ENCODE peak calls at places on chromosome 5, in six cellular contexts. A is A549, E is HepG2, O is SK-N-SH, T is GM12878, L is H1. Z is an unnamed sample.

GRCh38 chr5:31753700-31754461 is 115.0 kb downstream of the PDZD2 start:
- DNase-seq in E (no peak), L (peak), T (no peak), A (no peak), O (no peak), Z (no peak)

GRCh38 chr5:158124606-158125316 is 265.8 kb upstream of the CLINT1 start:
- DNase-seq in A (no peak), E (no peak), T (no peak), L (no peak), O (no peak), Z (no peak)

GRCh38 chr5:81778642-81779041 is 27.7 kb upstream of the SSBP2 start:
- DNase-seq in L (no peak), E (no peak), O (no peak), T (no peak), A (no peak), Z (no peak)

GRCh38 chr5:149301744-149302380 is 30.2 kb downstream of the AFAP1L1 start:
- DNase-seq in L (no peak), A (no peak), E (no peak), O (no peak), T (no peak), Z (no peak)

GRCh38 chr5:174503461-174504265 is 220.7 kb upstream of the MSX2 start:
- DNase-seq in A (peak), E (no peak), O (no peak), L (no peak), T (no peak), Z (no peak)

GRCh38 chr5:139951296-139951924 is 91.7 kb downstream of the NRG2 start:
- DNase-seq in O (no peak), T (no peak), E (no peak), L (peak), A (no peak), Z (no peak)

GRCh38 chr5:19002111-19002510 is 985.9 kb downstream of the CDH18 start:
- DNase-seq in L (no peak), A (no peak), E (no peak), T (no peak), O (no peak), Z (no peak)

GRCh38 chr5:178332096-178332780 is 99.6 kb upstream of the PHYKPL start:
- DNase-seq in L (no peak), O (no peak), T (no peak), A (no peak), E (no peak), Z (no peak)

GRCh38 chr5:159337291-159337974 is 7.1 kb upstream of the IL12B start:
- DNase-seq in O (no peak), A (peak), T (no peak), L (no peak), E (no peak), Z (peak)

GRCh38 chr5:122053181-122054109 is 24.6 kb downstream of the LOX start:
- DNase-seq in L (no peak), O (no peak), E (no peak), A (no peak), T (no peak), Z (no peak)

GRCh38 chr5:90503596-90503995 is 25.8 kb downstream of the LYSMD3 start:
- DNase-seq in O (no peak), T (no peak), E (no peak), L (no peak), A (no peak), Z (no peak)

GRCh38 chr5:179229331-179229761 is 115.9 kb downstream of the ADAMTS2 start:
- DNase-seq in T (no peak), L (no peak), O (no peak), E (no peak), A (no peak), Z (no peak)

GRCh38 chr5:35665066-35665465 is 47.4 kb downstream of the SPEF2 start:
- DNase-seq in L (no peak), O (no peak), E (no peak), T (no peak), A (no peak), Z (no peak)

GRCh38 chr5:180605554-180606214 is 14.4 kb upstream of the SCGB3A1 start:
- DNase-seq in E (peak), L (peak), A (peak), T (peak), O (peak), Z (peak)

GRCh38 chr5:4837489-4838058 is 302.6 kb upstream of the ADAMTS16 start:
- DNase-seq in T (no peak), L (no peak), A (no peak), E (no peak), O (no peak), Z (no peak)

GRCh38 chr5:14665949-14666741 is 1.6 kb downstream of the OTULIN start:
- DNase-seq in O (peak), A (peak), L (no peak), E (peak), T (no peak), Z (no peak)

GRCh38 chr5:760363-761205 is 23.9 kb downstream of the ZDHHC11B start:
- DNase-seq in O (peak), T (no peak), L (no peak), E (no peak), A (no peak), Z (no peak)

GRCh38 chr5:138870611-138871010 is 4.5 kb downstream of the LRRTM2 start:
- DNase-seq in T (no peak), L (no peak), A (no peak), E (no peak), O (peak), Z (no peak)

GRCh38 chr5:59188415-59189225 is 605.7 kb downstream of the RAB3C start:
- DNase-seq in L (no peak), O (peak), T (no peak), E (peak), A (peak), Z (peak)

GRCh38 chr5:14417232-14417730 is 164.3 kb upstream of the OTULINL start:
- DNase-seq in E (no peak), T (no peak), O (peak), A (no peak), L (no peak), Z (no peak)

GRCh38 chr5:154189819-154190651 is 498 bp upstream of the GALNT10 start:
- DNase-seq in E (peak), L (peak), O (peak), A (peak), T (no peak), Z (peak)

GRCh38 chr5:140242099-140242498 is 60.8 kb downstream of the PFDN1 start:
- DNase-seq in A (peak), O (no peak), L (peak), T (no peak), E (no peak), Z (no peak)

GRCh38 chr5:149550608-149551226 is 522 bp downstream of the CSNK1A1 start:
- DNase-seq in L (peak), A (no peak), O (peak), T (no peak), E (no peak), Z (peak)

GRCh38 chr5:10111575-10111974 is 138.1 kb downstream of the ATPSCKMT start:
- DNase-seq in T (no peak), E (peak), A (peak), L (peak), O (peak), Z (peak)

GRCh38 chr5:15823413-15823812 is 323.4 kb downstream of the FBXL7 start:
- DNase-seq in T (no peak), A (no peak), L (no peak), E (no peak), O (no peak), Z (no peak)

GRCh38 chr5:80569961-80570786 is at the start of gene ANKRD34B:
- DNase-seq in A (peak), T (no peak), O (peak), E (no peak), L (peak), Z (peak)

DNA sequence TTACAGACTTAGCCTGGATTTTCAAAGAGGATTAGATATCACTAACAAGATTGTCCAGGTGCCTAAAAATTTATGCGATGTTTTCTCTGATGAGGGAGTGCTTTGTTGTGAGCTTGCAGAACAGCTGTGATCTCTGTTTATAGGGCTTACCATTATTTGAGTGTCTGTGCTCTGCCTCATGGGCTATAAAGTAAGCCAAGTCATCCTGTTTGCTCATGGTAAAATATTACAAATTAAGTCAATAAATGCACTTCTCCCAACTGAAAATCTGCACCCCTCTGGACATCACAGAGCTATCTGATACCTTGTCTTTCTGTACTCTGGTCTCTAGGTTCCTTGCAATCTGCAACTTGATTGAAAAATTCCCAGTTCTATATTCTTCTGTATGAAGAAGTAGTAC is 293.4 kb upstream of the ACTBL2 start:
- DNase-seq in L (no peak), A (peak), E (no peak), T (no peak), O (no peak), Z (no peak)
- TF ChIP-seq CHD2 in L (no peak), A (no peak), E (no peak), T (no peak), O (no peak), Z (no peak)

DNA sequence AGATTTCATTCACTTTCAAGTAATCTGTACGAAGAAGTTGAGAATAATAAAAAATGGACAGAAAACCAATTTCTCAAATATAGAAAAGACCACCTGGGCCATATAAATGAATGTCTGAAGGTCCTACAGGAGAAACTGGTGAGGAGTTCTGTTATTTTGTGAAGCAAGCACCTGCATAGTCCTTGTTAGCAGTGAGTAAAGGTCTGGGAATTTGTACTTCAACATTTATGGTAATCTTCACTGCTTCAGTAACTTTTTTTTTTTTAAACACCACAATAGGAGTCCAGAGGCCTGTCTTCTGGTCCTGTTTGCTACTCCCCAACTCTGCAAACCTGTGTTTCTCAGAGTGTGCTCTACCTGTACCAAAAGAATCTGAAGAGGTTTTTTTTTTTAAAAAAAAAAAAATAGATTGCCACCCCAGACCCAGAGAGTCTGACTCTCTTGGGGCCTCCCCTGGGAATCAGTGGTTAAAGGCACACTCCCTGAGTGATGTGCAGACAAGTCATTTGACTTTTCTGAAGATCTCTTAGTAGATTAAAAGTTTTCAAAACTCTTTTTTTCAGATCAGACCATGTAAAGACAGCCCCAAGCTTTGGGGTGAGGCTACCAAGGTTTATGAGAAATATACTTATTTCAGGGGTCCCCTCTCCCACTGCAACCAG is 55.5 kb downstream of the FAM81B start:
- DNase-seq in T (no peak), E (no peak), O (no peak), L (no peak), A (no peak), Z (no peak)
- TF ChIP-seq CHD2 in T (no peak), E (no peak), O (no peak), L (no peak), A (no peak), Z (no peak)

GRCh38 chr5:169748189-169748588 is 111.1 kb downstream of the DOCK2 start:
- DNase-seq in A (no peak), O (no peak), E (no peak), T (no peak), L (no peak), Z (no peak)

GRCh38 chr5:169745441-169746146 is 108.5 kb downstream of the DOCK2 start:
- DNase-seq in A (no peak), T (no peak), E (no peak), O (no peak), L (no peak), Z (peak)

GRCh38 chr5:169749295-169749694 is 112.2 kb downstream of the DOCK2 start:
- DNase-seq in A (no peak), L (no peak), E (no peak), T (no peak), O (no peak), Z (no peak)

GRCh38 chr5:169744336-169744735 is 107.3 kb downstream of the DOCK2 start:
- DNase-seq in E (no peak), A (no peak), T (no peak), O (no peak), L (no peak), Z (no peak)

DNA sequence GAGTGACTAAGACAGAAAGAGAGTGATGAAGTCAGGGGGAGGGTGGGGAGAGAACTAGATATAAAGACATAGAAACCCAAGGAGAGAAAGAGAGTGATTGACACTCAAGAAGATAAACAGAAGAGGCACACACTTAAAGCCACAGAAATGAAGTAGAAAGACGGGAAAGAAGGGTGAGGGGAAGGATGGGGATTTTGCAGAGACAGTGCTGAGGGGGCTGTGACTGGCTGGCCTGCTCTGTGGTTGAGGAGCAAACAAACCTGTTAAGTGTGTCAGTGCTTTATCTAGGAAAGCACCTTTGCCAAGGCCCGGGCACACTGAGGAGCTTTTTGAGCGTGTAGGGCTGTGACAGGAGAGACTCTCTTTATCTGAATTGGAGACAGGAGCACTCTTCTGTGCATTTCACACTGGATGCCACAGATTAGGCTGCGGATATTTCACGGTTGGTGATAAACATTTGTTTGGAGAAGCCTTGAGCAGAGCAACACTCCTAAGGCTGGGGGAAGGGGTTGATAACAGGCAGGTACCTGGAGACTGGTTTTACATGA is 109.1 kb downstream of the DOCK2 start:
- DNase-seq in T (peak), A (no peak), O (no peak), L (no peak), E (no peak), Z (peak)
- TF ChIP-seq CHD2 in T (peak), A (no peak), O (no peak), L (no peak), E (no peak), Z (no peak)

GRCh38 chr5:144276034-144276822 is 105.6 kb downstream of the KCTD16 start:
- DNase-seq in E (no peak), A (no peak), L (no peak), O (no peak), T (no peak), Z (no peak)

GRCh38 chr5:144273232-144274027 is 102.8 kb downstream of the KCTD16 start:
- DNase-seq in O (no peak), L (no peak), E (no peak), A (no peak), T (no peak), Z (no peak)

GRCh38 chr5:144275329-144275728 is 104.7 kb downstream of the KCTD16 start:
- DNase-seq in T (no peak), O (no peak), A (no peak), E (no peak), L (no peak), Z (no peak)
- TF ChIP-seq CHD2 in T (no peak), O (no peak), A (no peak), E (no peak), L (no peak), Z (no peak)

DNA sequence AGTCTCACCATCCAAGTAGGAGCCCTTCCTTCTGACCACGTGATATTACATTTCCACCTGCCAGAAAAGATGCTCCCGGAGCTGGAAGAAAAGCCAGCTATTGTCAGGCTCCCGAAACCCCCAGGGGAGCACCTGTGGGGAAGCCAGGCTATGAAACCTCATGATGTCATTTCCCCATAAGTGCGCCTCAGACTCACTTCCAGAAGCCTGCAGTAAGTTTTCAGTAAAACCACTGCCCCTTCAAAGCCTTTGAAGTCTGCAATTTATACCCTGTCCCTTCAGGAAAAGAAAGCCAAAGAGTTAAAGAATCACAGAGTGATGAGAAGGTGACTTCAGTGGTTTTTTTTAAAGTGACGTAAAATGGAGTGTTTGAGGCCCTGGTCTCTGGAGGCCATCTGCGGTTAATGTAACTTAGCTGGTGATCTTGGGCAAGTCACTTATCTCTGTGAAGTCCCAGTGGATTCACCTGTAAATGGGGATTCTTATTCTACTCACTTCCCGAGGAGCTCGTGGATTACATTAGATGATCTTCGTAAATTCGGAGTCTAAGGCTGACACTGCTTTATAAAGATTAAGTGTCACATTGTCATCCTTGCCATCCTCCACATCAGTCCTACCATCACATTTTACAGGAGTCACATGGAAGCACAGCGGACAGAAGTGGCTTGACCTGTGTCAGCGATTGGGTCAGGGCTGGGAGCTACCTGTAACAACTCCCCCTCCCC is 2.6 kb upstream of the SEMA6A start:
- DNase-seq in E (no peak), L (no peak), O (no peak), T (peak), A (no peak), Z (no peak)
- TF ChIP-seq CHD2 in E (no peak), L (no peak), O (no peak), T (peak), A (no peak), Z (no peak)

DNA sequence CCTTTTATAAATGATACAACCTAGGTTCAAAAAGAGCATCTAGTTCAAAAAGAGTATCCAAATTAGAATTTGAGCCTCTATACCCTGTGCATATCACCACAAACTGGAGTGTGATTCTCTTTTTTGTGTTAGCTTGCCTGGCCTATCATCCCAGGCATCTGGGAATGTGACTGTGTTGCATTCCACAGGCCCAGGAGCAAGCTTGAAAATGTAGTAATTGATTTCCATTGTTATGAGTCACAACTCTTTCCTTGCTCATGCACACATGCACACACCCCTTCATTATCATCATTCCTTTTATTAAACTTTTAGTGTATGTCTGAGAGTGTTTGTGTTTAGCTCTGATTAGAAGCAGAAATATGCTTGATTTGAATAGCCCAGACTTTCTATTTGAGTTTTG is 75.2 kb downstream of the FCHO2 start:
- DNase-seq in O (peak), T (no peak), L (no peak), A (peak), E (peak), Z (no peak)
- TF ChIP-seq CHD2 in O (no peak), T (no peak), L (no peak), A (no peak), E (no peak), Z (no peak)

DNA sequence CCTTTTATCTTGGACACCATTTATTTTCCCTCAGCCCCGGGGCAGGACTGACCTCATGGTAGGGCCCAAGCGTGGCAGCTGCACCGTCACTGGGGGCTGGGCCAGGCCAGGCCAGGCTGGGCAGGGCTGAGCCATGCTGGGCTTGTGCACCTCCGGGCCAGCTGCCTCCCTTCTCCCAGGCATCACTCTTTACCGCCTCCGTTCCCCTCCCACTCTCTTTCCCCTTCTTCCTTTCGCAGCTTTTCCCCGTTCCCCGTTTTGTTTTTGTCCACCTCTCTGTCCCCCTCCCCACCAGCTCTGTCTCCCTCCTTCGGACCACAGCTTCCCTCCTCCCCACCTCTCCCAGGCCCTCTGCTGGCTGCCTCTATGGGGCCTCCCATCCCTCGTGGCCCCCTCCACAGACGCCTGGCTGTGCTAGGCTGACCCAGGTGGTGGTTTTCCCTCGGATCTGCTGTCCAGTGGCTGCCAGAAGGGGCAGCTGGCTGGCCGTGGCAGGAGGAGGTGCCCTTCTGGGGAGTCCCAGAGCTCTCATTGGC is 17.9 kb downstream of the FGF18 start:
- DNase-seq in L (no peak), A (no peak), O (peak), T (no peak), E (no peak), Z (no peak)
- TF ChIP-seq CHD2 in L (no peak), A (no peak), O (no peak), T (no peak), E (no peak), Z (no peak)

Z was measured in K562.